ENCODE peak calls at places on chromosomes 6 and 20, in seven cellular contexts. F is GM03348; E is omental fat pad; T is activated effector memory CD4-positive, alpha-beta T cell treated with anti-CD3 and anti-CD28 coated beads, Interleukin-2, amount 50 U/mL, for 16 hours; K is activated T-cell treated with anti-CD3 and anti-CD28 coated beads for 4 hours; X is AG08395; W is NCI-H2227 treated with DMSO at 0.1 percent for 48 hours. P is an unnamed sample.

GRCh38 chr6:105136433-105137350 is 43.1 kb downstream of the POPDC3 start:
- DNase-seq in F (peak; percentile 96), E (no peak), T (no peak), K (peak; percentile 5), X (peak; percentile 85), W (peak; percentile 36), P (peak; percentile 28)

GRCh38 chr6:39309942-39310531 is 4.2 kb downstream of the KCNK17 start:
- DNase-seq in F (peak; percentile 93), E (peak; percentile 43), T (peak; percentile 81), K (peak; percentile 24), X (peak; percentile 91), W (peak; percentile 60), P (peak; percentile 48)

GRCh38 chr6:31652925-31653724 is 664 bp upstream of the BAG6 start:
- DNase-seq in F (peak; percentile 91), E (peak; percentile 74), T (peak; percentile 94), K (peak; percentile 83), X (peak; percentile 90), W (peak; percentile 99), P (no peak)

GRCh38 chr6:33702345-33702977 is 9.0 kb downstream of the UQCC2 start:
- DNase-seq in F (peak; percentile 81), E (no peak), T (no peak), K (no peak), X (peak; percentile 81), W (peak; percentile 14), P (peak; percentile 52)

GRCh38 chr20:44717986-44718385 is 2.8 kb downstream of the CCN5 start:
- DNase-seq in F (no peak), E (no peak), T (no peak), K (no peak), X (no peak), W (no peak), P (no peak)

GRCh38 chr6:143556529-143556928 is 45.0 kb upstream of the FUCA2 start:
- DNase-seq in F (peak; percentile 78), E (no peak), T (no peak), K (no peak), X (peak; percentile 81), W (no peak), P (peak; percentile 59)

GRCh38 chr6:11644071-11644470 is 106.5 kb downstream of the TMEM170B start:
- DNase-seq in F (no peak), E (no peak), T (no peak), K (no peak), X (no peak), W (no peak), P (no peak)

GRCh38 chr6:53615633-53616449 is 49.7 kb downstream of the KLHL31 start:
- DNase-seq in F (peak; percentile 49), E (no peak), T (no peak), K (no peak), X (peak; percentile 29), W (no peak), P (no peak)

GRCh38 chr6:15956205-15957106 is 172.4 kb upstream of the MYLIP start:
- DNase-seq in F (no peak), E (no peak), T (no peak), K (no peak), X (no peak), W (no peak), P (no peak)

GRCh38 chr20:62627901-62628612 is 14.2 kb upstream of the SLCO4A1 start:
- DNase-seq in F (peak; percentile 67), E (no peak), T (no peak), K (no peak), X (peak; percentile 64), W (no peak), P (no peak)

GRCh38 chr20:43191946-43192847 is 2.5 kb upstream of the PTPRT start:
- DNase-seq in F (peak; percentile 49), E (no peak), T (no peak), K (no peak), X (peak; percentile 30), W (no peak), P (no peak)

GRCh38 chr6:32637219-32637880 is at the start of gene HLA-DQA1:
- DNase-seq in F (no peak), E (no peak), T (no peak), K (no peak), X (no peak), W (no peak), P (no peak)

GRCh38 chr6:41199427-41200246 is 1.3 kb downstream of the TREML2 start:
- DNase-seq in F (no peak), E (no peak), T (peak; percentile 68), K (no peak), X (no peak), W (no peak), P (no peak)

GRCh38 chr6:44554901-44555300 is 167.4 kb downstream of the CDC5L start:
- DNase-seq in F (peak; percentile 56), E (no peak), T (no peak), K (no peak), X (no peak), W (no peak), P (no peak)

GRCh38 chr6:33211666-33212422 is 3.5 kb downstream of the RING1 start:
- DNase-seq in F (no peak), E (no peak), T (peak; percentile 49), K (no peak), X (no peak), W (no peak), P (no peak)

GRCh38 chr6:131781717-131782116 is 26.1 kb upstream of the ENPP1 start:
- DNase-seq in F (no peak), E (no peak), T (no peak), K (no peak), X (no peak), W (no peak), P (no peak)

GRCh38 chr6:75296811-75297779 is 12.5 kb upstream of the TMEM30A start:
- DNase-seq in F (peak; percentile 43), E (no peak), T (no peak), K (no peak), X (peak; percentile 26), W (peak; percentile 30), P (peak; percentile 38)

GRCh38 chr6:170066679-170067078 is 224.2 kb downstream of the DLL1 start:
- DNase-seq in F (no peak), E (no peak), T (peak; percentile 45), K (no peak), X (no peak), W (no peak), P (no peak)

GRCh38 chr20:12053348-12053747 is 135.7 kb downstream of the BTBD3 start:
- DNase-seq in F (peak; percentile 61), E (no peak), T (no peak), K (no peak), X (peak; percentile 48), W (no peak), P (no peak)

GRCh38 chr20:45781391-45781931 is 10.2 kb downstream of the WFDC3 start:
- DNase-seq in F (peak; percentile 63), E (no peak), T (no peak), K (no peak), X (peak; percentile 60), W (no peak), P (peak; percentile 55)

GRCh38 chr6:6717953-6718352 is 129.4 kb downstream of the LY86 start:
- DNase-seq in F (no peak), E (no peak), T (no peak), K (no peak), X (no peak), W (no peak), P (no peak)

GRCh38 chr6:2854394-2854982 is 12.8 kb upstream of the SERPINB1 start:
- DNase-seq in F (no peak), E (no peak), T (no peak), K (no peak), X (no peak), W (no peak), P (no peak)

GRCh38 chr20:7146552-7147219 is 379.2 kb downstream of the BMP2 start:
- DNase-seq in F (no peak), E (no peak), T (no peak), K (no peak), X (no peak), W (no peak), P (no peak)

GRCh38 chr6:109008061-109008460 is 86.6 kb downstream of the SESN1 start:
- DNase-seq in F (no peak), E (no peak), T (no peak), K (no peak), X (no peak), W (no peak), P (no peak)

GRCh38 chr6:166720859-166721258 is 93.8 kb upstream of the RPS6KA2 start:
- DNase-seq in F (no peak), E (no peak), T (no peak), K (no peak), X (no peak), W (no peak), P (no peak)

GRCh38 chr6:37850728-37851285 is 31.3 kb downstream of the ZFAND3 start:
- DNase-seq in F (no peak), E (no peak), T (no peak), K (no peak), X (no peak), W (no peak), P (no peak)

GRCh38 chr20:19849341-19850189 is 91.5 kb downstream of the RIN2 start:
- DNase-seq in F (peak; percentile 36), E (no peak), T (no peak), K (no peak), X (peak; percentile 24), W (no peak), P (no peak)

GRCh38 chr6:155154158-155154830 is 109.5 kb upstream of the CLDN20 start:
- DNase-seq in F (peak; percentile 76), E (no peak), T (peak; percentile 70), K (no peak), X (peak; percentile 78), W (peak; percentile 11), P (peak; percentile 54)

GRCh38 chr6:168640181-168640580 is 199.2 kb downstream of the SMOC2 start:
- DNase-seq in F (no peak), E (no peak), T (no peak), K (no peak), X (no peak), W (no peak), P (no peak)